ENCODE peak calls at places on chromosomes 6 and 20, in five cellular contexts. Z, Q, L, P and E are unnamed samples.

GRCh38 chr20:44586986-44587980 is 4.9 kb downstream of the PKIG start:
- DNase-seq in L (no peak), P (no peak), Z (no peak), Q (no peak), E (no peak)

GRCh38 chr6:118660218-118660569 is 8.8 kb upstream of the CEP85L start:
- DNase-seq in P (no peak), Z (no peak), L (no peak), Q (no peak), E (no peak)

GRCh38 chr20:4412216-4412615 is 309.5 kb upstream of the PRND start:
- DNase-seq in Z (no peak), Q (no peak), P (no peak), L (no peak), E (no peak)

GRCh38 chr6:159826968-159827647 is 27.0 kb downstream of the PNLDC1 start:
- DNase-seq in Z (no peak), L (no peak), Q (no peak), P (no peak), E (no peak)

GRCh38 chr6:83216806-83217205 is 23.6 kb downstream of the RWDD2A start:
- DNase-seq in L (no peak), P (no peak), Z (no peak), Q (no peak), E (no peak)

GRCh38 chr6:41399424-41399823 is 64.0 kb downstream of the NCR2 start:
- DNase-seq in L (no peak), Q (no peak), P (no peak), Z (no peak), E (no peak)

GRCh38 chr6:11278207-11278559 is 45.7 kb upstream of the NEDD9 start:
- DNase-seq in P (no peak), Z (no peak), Q (no peak), L (peak), E (no peak)

GRCh38 chr6:5471044-5471443 is 209.7 kb downstream of the FARS2 start:
- DNase-seq in L (peak), Q (peak), P (peak), Z (peak), E (peak)

GRCh38 chr6:131023834-131024504 is 39.1 kb downstream of the EPB41L2 start:
- DNase-seq in Z (no peak), P (no peak), L (no peak), Q (no peak), E (peak)